ENCODE peak calls at places on chromosomes 12 and 14, in six cellular contexts. A, Z, S, N, W and I are unnamed samples.

GRCh38 chr12:100724071-100724470 is 70.5 kb upstream of the ANO4 start:
- DNase-seq in A (no peak), Z (no peak), S (no peak), N (no peak), W (no peak), I (no peak)

GRCh38 chr14:95255487-95255886 is 64.2 kb downstream of the CLMN start:
- DNase-seq in A (peak), Z (no peak), S (peak), N (peak), W (peak), I (peak)

GRCh38 chr12:102120564-102120873 is 536 bp downstream of the PARPBP start:
- DNase-seq in A (no peak), Z (no peak), S (no peak), N (no peak), W (no peak), I (no peak)

GRCh38 chr12:53738834-53739284 is 11.6 kb upstream of the CALCOCO1 start:
- DNase-seq in A (no peak), Z (no peak), S (no peak), N (no peak), W (no peak), I (no peak)

GRCh38 chr14:59268011-59268410 is 79.5 kb downstream of the DAAM1 start:
- DNase-seq in A (no peak), Z (no peak), S (no peak), N (no peak), W (no peak), I (no peak)

GRCh38 chr12:7709969-7710368 is 1.3 kb upstream of the DPPA3 start:
- DNase-seq in A (no peak), Z (no peak), S (no peak), N (no peak), W (peak), I (no peak)

GRCh38 chr14:91299483-91300115 is 55.1 kb upstream of the GPR68 start:
- DNase-seq in A (no peak), Z (no peak), S (no peak), N (no peak), W (no peak), I (no peak)

GRCh38 chr14:90698379-90698869 is 117.8 kb downstream of the TTC7B start:
- DNase-seq in A (no peak), Z (no peak), S (no peak), N (no peak), W (no peak), I (no peak)

GRCh38 chr12:86666311-86666710 is 410.1 kb upstream of the MGAT4C start:
- DNase-seq in A (no peak), Z (no peak), S (no peak), N (no peak), W (no peak), I (no peak)

GRCh38 chr12:28135801-28136439 is 54.3 kb upstream of the CCDC91 start:
- DNase-seq in A (peak), Z (no peak), S (no peak), N (no peak), W (no peak), I (no peak)

GRCh38 chr12:272942-273906 is 10.6 kb upstream of the SLC6A13 start:
- DNase-seq in A (no peak), Z (no peak), S (no peak), N (no peak), W (no peak), I (no peak)

GRCh38 chr12:275784-276183 is 13.1 kb upstream of the SLC6A13 start:
- DNase-seq in A (no peak), Z (no peak), S (no peak), N (no peak), W (no peak), I (no peak)

DNA sequence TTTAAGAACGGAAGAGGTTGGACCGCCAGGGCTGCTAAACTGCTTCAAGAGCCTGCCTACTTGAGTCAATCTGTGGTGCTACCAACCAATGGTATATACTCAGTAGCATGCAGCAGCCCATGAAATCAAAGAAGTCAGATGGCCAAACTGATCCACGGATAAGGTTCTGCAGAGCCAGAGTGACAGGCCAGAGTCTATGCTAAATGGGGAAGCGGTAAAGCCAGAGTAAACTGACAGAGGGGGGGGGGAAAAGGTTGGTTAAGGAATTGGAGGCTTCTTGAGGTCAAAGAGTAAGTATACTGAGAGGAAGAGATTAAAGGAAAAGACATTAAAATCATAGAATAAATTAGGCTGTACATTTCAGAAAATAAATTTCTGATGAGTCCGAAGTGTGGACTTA is 15.4 kb upstream of the SLC6A13 start:
- DNase-seq in A (no peak), Z (no peak), S (no peak), N (no peak), W (no peak), I (no peak)
- TF ChIP-seq CTCF in A (no peak), Z (no peak), S (no peak), N (no peak), W (no peak), I (no peak)

DNA sequence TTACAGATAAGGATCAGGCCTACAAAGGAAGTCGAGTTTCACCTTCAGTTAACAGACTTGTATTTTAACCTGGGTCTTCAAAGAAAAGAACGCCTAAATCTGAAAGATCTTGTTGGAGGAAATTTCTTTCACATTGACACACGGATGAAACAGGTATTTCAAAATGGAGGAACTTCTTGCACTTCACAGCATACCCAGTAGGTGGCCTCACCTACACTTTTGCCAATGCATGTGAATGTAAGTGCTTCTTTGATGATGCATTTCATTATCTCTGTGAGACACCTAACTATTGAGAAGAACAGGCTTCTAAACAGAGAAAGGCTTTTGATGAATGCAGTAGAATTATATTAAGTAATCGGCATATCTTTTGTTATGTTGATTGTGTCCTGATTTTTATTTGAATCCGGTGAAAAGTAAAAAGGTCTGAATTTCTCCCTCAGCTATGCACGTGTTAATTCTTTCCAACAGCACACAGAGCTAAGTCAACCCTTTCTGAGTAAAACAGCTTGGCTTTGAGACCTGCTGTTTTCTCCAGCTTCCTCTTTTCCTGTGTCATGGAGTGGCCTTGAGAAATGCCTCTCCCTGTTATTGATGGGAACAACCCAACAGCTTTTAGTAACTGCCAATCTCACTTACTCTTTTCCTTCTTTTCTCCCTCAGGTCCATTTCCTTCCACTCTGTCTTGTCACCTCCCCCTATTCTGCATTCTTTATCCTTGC is 399.0 kb downstream of the NAV3 start:
- DNase-seq in A (peak), Z (no peak), S (peak), N (peak), W (peak), I (peak)
- TF ChIP-seq CTCF in A (peak), Z (peak), S (peak), N (peak), W (peak), I (peak)

GRCh38 chr12:67411562-67411961 is 142.4 kb downstream of the CAND1 start:
- DNase-seq in A (no peak), Z (no peak), S (no peak), N (no peak), W (no peak), I (no peak)

GRCh38 chr12:67413577-67413976 is 144.4 kb downstream of the CAND1 start:
- DNase-seq in A (no peak), Z (no peak), S (no peak), N (no peak), W (no peak), I (no peak)

GRCh38 chr12:67414011-67414715 is 145.0 kb downstream of the CAND1 start:
- DNase-seq in A (no peak), Z (no peak), S (no peak), N (no peak), W (no peak), I (no peak)

GRCh38 chr12:67419810-67420209 is 150.7 kb downstream of the CAND1 start:
- DNase-seq in A (peak), Z (no peak), S (no peak), N (no peak), W (no peak), I (no peak)

DNA sequence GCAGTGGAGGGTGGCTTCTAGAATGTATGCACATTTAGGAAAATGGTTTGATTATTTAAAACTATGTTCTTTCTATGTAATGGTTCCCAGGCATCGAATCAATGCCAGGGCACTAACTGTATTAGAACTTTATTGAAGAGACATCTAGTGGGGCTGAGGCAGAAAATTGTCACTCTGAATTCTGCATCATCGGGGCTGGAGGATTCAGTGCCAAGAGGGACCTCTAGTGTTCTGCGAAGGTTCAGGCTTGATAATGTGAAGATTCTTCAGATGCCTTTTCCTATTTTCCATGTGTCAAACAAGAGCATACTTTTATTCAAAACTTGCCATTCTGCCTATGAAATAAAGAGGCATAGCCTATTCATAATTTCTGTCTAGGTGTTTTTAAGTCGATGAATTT is 146.3 kb downstream of the CAND1 start:
- DNase-seq in A (no peak), Z (no peak), S (no peak), N (peak), W (peak), I (peak)
- TF ChIP-seq CTCF in A (peak), Z (peak), S (peak), N (peak), W (peak), I (no peak)

DNA sequence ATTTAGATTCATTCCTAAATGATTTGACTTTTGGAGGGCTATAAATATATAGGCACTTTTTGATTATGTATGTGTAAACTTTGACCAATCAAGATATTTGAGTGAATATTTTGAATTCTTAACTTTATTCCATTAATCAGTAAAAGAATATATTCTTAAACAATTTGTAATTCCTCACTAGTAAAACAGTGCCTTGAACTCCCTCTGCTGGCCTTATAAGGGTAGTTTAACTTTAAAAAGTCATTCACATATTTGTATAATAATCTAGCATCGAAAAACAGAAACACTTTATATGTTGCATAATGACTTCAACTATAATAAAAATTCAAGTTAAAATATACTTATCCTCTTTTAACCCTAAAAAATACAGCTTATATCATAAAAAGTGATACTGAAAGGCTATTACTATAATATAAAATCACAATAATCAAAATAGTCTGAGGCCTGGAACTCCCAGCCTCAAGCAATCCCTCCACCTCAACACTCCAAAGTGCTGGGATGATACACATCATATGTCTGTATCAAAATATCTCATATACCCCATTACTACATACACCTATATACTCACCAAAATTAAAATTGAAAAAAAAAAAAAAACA is 31.2 kb downstream of the CCDC59 start:
- DNase-seq in A (no peak), Z (no peak), S (no peak), N (peak), W (peak), I (no peak)
- TF ChIP-seq CTCF in A (no peak), Z (peak), S (peak), N (peak), W (peak), I (no peak)

DNA sequence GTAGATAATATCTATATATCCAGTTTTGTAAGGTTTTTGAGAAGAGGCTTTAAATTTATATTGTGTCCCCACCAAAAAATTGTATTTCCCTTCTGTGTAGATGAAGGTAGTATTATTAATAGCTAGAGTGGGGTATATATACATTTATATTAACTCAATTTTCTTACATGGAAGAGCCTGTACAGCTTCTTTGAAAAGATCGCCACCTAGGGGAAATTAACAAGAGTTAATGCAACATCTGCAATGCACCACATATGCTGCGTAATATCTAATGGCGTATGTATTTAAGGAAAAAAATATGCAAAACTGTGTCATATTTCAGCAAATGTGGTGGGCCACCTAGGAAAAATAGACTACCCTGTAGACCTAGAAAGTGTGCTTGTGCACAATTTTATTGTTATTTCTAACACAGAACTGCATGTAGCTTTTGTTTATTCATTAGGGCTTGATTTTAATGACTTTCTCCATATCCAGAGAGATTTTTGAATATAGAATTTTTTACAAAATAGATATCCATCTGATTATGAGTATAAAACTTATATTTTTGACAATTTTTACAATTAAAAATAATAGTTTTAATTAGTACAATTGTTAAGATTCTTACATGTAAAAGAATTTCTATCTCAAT is 14.0 kb downstream of the CCER1 start:
- DNase-seq in A (no peak), Z (no peak), S (no peak), N (peak), W (peak), I (no peak)
- TF ChIP-seq CTCF in A (peak), Z (peak), S (peak), N (peak), W (peak), I (peak)

GRCh38 chr12:15772405-15773018 is 16.7 kb downstream of the EPS8 start:
- DNase-seq in A (no peak), Z (no peak), S (no peak), N (peak), W (peak), I (no peak)
- TF ChIP-seq CTCF in A (no peak), Z (peak), S (peak), N (peak), W (peak), I (no peak)

DNA sequence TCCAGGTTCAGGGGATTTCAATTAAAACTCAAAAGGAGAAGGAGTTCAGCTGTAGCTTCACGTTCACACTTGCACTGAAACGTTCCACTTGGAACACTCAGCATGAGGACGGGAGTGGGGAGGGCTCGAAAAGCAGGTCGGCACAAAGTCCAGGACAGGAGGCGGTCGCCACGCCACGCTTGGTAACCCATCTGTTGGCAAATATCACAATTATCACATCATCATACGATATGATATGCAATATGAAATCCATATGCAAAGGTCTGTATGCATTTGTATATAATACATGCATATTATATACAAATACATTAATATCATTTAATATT is 17.2 kb downstream of the ADGRD1 start:
- DNase-seq in A (no peak), Z (no peak), S (no peak), N (no peak), W (no peak), I (no peak)
- TF ChIP-seq CTCF in A (no peak), Z (no peak), S (no peak), N (no peak), W (no peak), I (no peak)